ENCODE peak calls at places on chromosomes 6 and 20, in nine cellular contexts. Q is GM23248, F is IMR-90, C is right atrium auricular region, R is neuronal stem cell, L is A549, E is cardiac fibroblast, X is fibroblast of lung, G is heart left ventricle. D is an unnamed sample.

GRCh38 chr6:136036601-136037000 is 185.1 kb downstream of the PDE7B start:
- DNase-seq in R (no peak), X (peak; percentile 31), Q (no peak), L (no peak), G (no peak), E (peak; percentile 65), F (no peak), C (no peak), D (no peak)

GRCh38 chr6:12339808-12340487 is 49.8 kb downstream of the EDN1 start:
- DNase-seq in R (no peak), F (no peak), X (no peak), C (no peak), E (no peak), Q (no peak), L (no peak), G (no peak), D (peak; percentile 53)

GRCh38 chr6:47267301-47267700 is 42.4 kb downstream of the TNFRSF21 start:
- DNase-seq in C (no peak), X (peak; percentile 66), F (no peak), E (no peak), Q (no peak), G (no peak), L (no peak), R (no peak), D (no peak)

GRCh38 chr6:168506460-168506859 is 65.5 kb downstream of the SMOC2 start:
- DNase-seq in R (no peak), F (no peak), E (no peak), L (no peak), Q (no peak), X (no peak), G (no peak), C (no peak), D (no peak)

GRCh38 chr6:16803294-16804006 is 42.2 kb upstream of the ATXN1 start:
- DNase-seq in G (peak; percentile 65), C (peak; percentile 61), F (peak; percentile 82), X (peak; percentile 93), R (no peak), E (peak; percentile 74), L (no peak), Q (no peak), D (no peak)

GRCh38 chr6:155177369-155177961 is 86.3 kb upstream of the CLDN20 start:
- DNase-seq in F (peak; percentile 76), G (no peak), L (peak; percentile 63), R (peak; percentile 36), C (no peak), E (peak; percentile 86), Q (peak; percentile 78), X (peak; percentile 54), D (no peak)

GRCh38 chr6:167797079-167797870 is 29.4 kb upstream of the AFDN start:
- DNase-seq in F (no peak), Q (no peak), C (no peak), L (no peak), X (no peak), G (no peak), E (no peak), R (no peak), D (peak; percentile 89)

GRCh38 chr6:35359744-35360348 is 17.5 kb downstream of the PPARD start:
- DNase-seq in E (peak; percentile 96), X (peak; percentile 98), F (peak; percentile 79), G (peak; percentile 61), L (no peak), R (no peak), C (no peak), Q (peak; percentile 87), D (peak; percentile 68)

GRCh38 chr6:26273673-26274595 is 91.1 kb upstream of the BTN3A2 start:
- DNase-seq in Q (peak; percentile 56), E (peak; percentile 37), G (no peak), L (no peak), X (no peak), R (no peak), C (no peak), F (peak; percentile 42), D (no peak)

GRCh38 chr6:26271640-26272090 is 93.3 kb upstream of the BTN3A2 start:
- DNase-seq in X (no peak), G (no peak), L (no peak), R (no peak), E (no peak), Q (no peak), C (no peak), F (no peak), D (no peak)

GRCh38 chr6:26270903-26271639 is 93.9 kb upstream of the BTN3A2 start:
- DNase-seq in X (peak; percentile 86), G (no peak), E (peak; percentile 90), C (peak; percentile 66), L (no peak), F (peak; percentile 90), R (peak; percentile 93), Q (peak; percentile 90), D (no peak)

GRCh38 chr6:26270121-26270861 is 94.7 kb upstream of the BTN3A2 start:
- DNase-seq in E (no peak), C (no peak), F (no peak), X (no peak), Q (no peak), R (no peak), G (no peak), L (no peak), D (no peak)

DNA sequence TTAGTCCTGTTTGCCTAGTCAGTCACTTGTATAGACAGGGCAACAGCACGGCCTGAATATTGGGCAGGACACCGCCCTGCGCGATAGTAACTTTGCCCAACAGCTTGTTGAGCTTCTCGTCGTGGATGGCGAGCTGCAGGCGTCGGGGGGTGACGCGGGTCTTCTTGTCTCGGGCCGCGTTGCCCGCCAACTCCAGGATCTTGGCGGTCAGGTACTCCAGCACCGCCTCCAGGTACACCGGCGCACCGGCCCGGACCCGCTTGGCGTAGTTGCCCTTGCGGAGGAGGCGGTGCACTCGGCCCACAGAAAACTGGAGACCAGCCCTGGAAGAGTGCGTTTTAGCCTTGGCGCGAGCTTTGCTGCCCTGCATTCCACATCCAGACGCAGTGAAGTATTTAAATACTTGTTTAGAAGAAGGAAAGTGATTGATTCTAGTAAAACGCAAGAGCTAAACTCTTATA is 92.8 kb upstream of the BTN3A2 start:
- DNase-seq in L (no peak), X (no peak), F (no peak), Q (peak; percentile 38), E (no peak), G (no peak), R (peak; percentile 48), C (peak; percentile 64), D (peak; percentile 67)
- H3K4me3 ChIP-seq in L (peak overlapping the region; percentile 77), X (peak overlapping the region; percentile 50), F (peak overlapping the region; percentile 68), Q (peak overlapping the region; percentile 87), E (peak overlapping the region; percentile 40), G (peak overlapping the region; percentile 49), R (peak overlapping the region; percentile 88), C (peak overlapping the region; percentile 54), D (no peak overlapping the region)

GRCh38 chr6:41704028-41704427 is 31.4 kb downstream of the TFEB start:
- DNase-seq in L (no peak), Q (no peak), G (no peak), R (no peak), C (no peak), E (no peak), X (no peak), F (no peak), D (no peak)
- H3K4me3 ChIP-seq in L (no peak overlapping the region), Q (no peak overlapping the region), G (no peak overlapping the region), R (no peak overlapping the region), C (no peak overlapping the region), E (no peak overlapping the region), X (no peak overlapping the region), F (no peak overlapping the region), D (no peak overlapping the region)

GRCh38 chr20:24994470-24995368 is 2.2 kb upstream of the APMAP start:
- DNase-seq in C (peak; percentile 84), F (peak; percentile 63), L (peak; percentile 76), X (peak; percentile 52), Q (peak; percentile 79), E (peak; percentile 82), G (peak; percentile 79), R (peak; percentile 78), D (peak; percentile 71)

GRCh38 chr20:24991897-24992419 is 593 bp downstream of the APMAP start:
- DNase-seq in E (peak; percentile 7), Q (peak; percentile 56), X (peak; percentile 9), G (peak; percentile 37), L (no peak), C (peak; percentile 60), F (no peak), R (no peak), D (peak; percentile 54)

GRCh38 chr20:24992420-24993205 is at the start of gene APMAP:
- DNase-seq in E (peak; percentile 92), R (peak; percentile 90), G (peak; percentile 96), C (peak; percentile 95), Q (peak; percentile 97), X (peak; percentile 88), F (peak; percentile 88), L (peak; percentile 94), D (peak; percentile 97)

GRCh38 chr20:24994186-24994465 is 1.6 kb upstream of the APMAP start:
- DNase-seq in C (no peak), F (no peak), X (no peak), G (no peak), R (no peak), E (no peak), L (no peak), Q (no peak), D (no peak)

GRCh38 chr20:24993337-24994185 is 1.0 kb upstream of the APMAP start:
- DNase-seq in Q (peak; percentile 79), R (no peak), E (peak; percentile 69), X (peak; percentile 36), G (no peak), L (peak; percentile 71), C (peak; percentile 54), F (peak; percentile 57), D (no peak)
- H3K4me3 ChIP-seq in Q (peak overlapping the region; percentile 86), R (no peak overlapping the region), E (no peak overlapping the region), X (peak overlapping the region; percentile 61), G (peak overlapping the region; percentile 63), L (peak overlapping the region; percentile 85), C (peak overlapping the region; percentile 83), F (no peak overlapping the region), D (peak overlapping the region; percentile 87)

GRCh38 chr20:49936153-49937022 is at the start of gene RNF114:
- DNase-seq in X (peak; percentile 81), E (peak; percentile 93), G (peak; percentile 89), L (peak; percentile 90), C (peak; percentile 93), Q (peak; percentile 98), R (peak; percentile 90), F (peak; percentile 86), D (peak; percentile 91)

GRCh38 chr20:49937023-49937929 is 1.1 kb downstream of the RNF114 start:
- DNase-seq in R (no peak), C (no peak), Q (peak; percentile 22), F (no peak), L (no peak), X (peak; percentile 20), G (no peak), E (no peak), D (no peak)

GRCh38 chr20:49941456-49941855 is 5.3 kb downstream of the RNF114 start:
- DNase-seq in C (no peak), F (no peak), G (no peak), R (no peak), L (no peak), E (no peak), Q (no peak), X (no peak), D (no peak)

GRCh38 chr20:49935746-49936152 is 448 bp upstream of the RNF114 start:
- DNase-seq in R (no peak), L (no peak), F (no peak), X (no peak), E (no peak), G (peak; percentile 46), Q (no peak), C (no peak), D (peak; percentile 62)

DNA sequence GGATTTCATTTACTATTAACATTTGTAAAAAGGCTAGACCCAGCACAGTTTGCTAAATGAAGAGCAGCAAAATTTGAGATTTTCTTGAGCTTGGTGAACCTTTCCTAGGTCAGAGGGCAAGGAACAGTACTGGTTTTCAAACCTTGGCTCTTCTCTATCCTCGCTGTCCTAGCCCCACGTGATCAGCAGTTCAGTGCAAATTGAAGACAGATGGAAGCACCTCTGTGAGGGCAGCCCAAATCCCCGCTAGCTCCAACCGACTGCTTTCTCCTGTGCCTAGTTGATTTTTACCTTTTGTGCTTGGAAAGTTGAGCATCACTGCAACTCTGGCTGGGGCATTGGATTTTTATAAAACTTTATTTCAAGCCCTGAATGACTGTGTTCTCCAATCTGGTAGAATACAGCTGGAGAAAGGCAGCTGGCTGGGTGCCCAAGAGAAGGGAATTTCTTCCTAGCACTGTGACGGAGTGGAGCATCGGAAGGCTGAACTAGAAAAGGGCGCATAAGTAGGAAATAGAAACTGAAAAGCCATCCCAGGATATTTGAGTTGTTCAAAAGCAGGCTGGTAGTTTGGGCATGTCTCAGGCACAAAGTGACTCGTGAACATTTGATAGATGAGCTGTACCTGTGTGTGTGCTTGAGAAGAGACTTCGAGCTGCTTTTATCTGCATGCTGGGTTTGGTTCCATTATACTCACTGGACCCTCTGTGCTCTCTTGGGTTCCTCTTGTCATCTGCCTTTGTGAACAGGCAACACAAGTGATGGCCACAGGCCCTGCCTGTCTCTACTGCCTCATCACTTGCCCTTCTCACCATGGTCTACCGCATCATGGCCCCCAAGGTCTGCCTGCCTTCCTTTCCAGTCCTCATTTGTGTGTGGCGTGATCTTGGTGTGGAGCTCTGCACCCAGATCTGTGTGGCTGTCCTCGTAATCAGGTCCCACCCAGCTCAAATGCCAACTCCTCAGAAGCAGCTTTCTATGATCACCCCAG is 2.3 kb downstream of the RNF114 start:
- DNase-seq in C (peak; percentile 77), R (no peak), L (no peak), F (peak; percentile 82), G (peak; percentile 72), Q (peak; percentile 83), X (peak; percentile 71), E (peak; percentile 85), D (no peak)
- H3K4me3 ChIP-seq in C (peak overlapping the region; percentile 6), R (no peak overlapping the region), L (no peak overlapping the region), F (peak overlapping the region; percentile 14), G (no peak overlapping the region), Q (peak overlapping the region; percentile 89), X (peak overlapping the region; percentile 98), E (no peak overlapping the region), D (no peak overlapping the region)

D was measured in right lobe of liver.